ENCODE peak calls at places on chromosomes 6 and 20, in five cellular contexts. M is HL-60, G is spleen, J is endothelial cell of umbilical vein, X is HepG2. Y is an unnamed sample.
A peak's percentile ranks its signal among the peaks of the same experiment; 100 is the strongest.

GRCh38 chr20:61982240-61982950 is 83.3 kb downstream of the TAF4 start:
- DNase-seq in X (no peak), M (no peak), J (no peak), G (peak; percentile 12), Y (no peak)

GRCh38 chr6:151096255-151096612 is 143.5 kb upstream of the AKAP12 start:
- DNase-seq in G (no peak), J (no peak), X (peak; percentile 97), M (no peak), Y (no peak)

GRCh38 chr6:110446405-110446804 is 30.0 kb downstream of the SLC22A16 start:
- DNase-seq in M (no peak), X (no peak), J (no peak), G (no peak), Y (no peak)

GRCh38 chr6:49676671-49677281 is 36.6 kb downstream of the CRISP2 start:
- DNase-seq in M (no peak), J (peak; percentile 10), X (no peak), G (no peak), Y (no peak)

GRCh38 chr6:47028835-47029360 is 13.2 kb downstream of the ADGRF1 start:
- DNase-seq in M (no peak), G (no peak), J (no peak), X (no peak), Y (no peak)

GRCh38 chr20:15763344-15763743 is 809.9 kb downstream of the KIF16B start:
- DNase-seq in X (no peak), G (no peak), J (no peak), M (no peak), Y (no peak)

GRCh38 chr6:152151930-152152329 is 344.4 kb downstream of the ESR1 start:
- DNase-seq in J (no peak), G (no peak), X (no peak), M (no peak), Y (no peak)

GRCh38 chr6:96631248-96631647 is 68.3 kb downstream of the FHL5 start:
- DNase-seq in M (no peak), J (no peak), G (no peak), X (no peak), Y (no peak)

GRCh38 chr6:76942203-76942971 is 520.9 kb downstream of the HTR1B start:
- DNase-seq in G (no peak), M (no peak), X (no peak), J (no peak), Y (no peak)

DNA sequence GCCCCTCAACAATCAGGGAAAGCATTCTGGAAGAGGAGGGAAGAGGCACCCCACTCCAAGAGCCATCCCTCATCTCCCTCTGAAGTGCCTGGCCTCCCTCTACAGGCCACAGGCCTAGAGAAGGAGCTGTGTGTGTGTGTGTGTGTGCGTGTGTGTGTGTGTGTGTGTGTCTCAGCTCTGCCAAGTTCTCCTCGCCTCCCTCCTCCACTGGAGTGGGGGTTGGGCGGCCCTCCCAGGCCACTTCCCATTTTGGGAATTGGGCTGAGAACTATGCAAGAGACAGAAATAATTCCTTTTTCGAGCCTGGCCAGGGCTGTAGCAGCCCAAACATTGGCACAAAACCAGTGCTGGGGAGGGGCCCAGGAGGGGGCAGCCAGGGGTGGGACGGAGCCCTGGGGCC is 35.7 kb downstream of the KCNB1 start:
- DNase-seq in M (no peak), G (no peak), X (no peak), J (no peak), Y (peak; percentile 65)
- TF ChIP-seq POLR2AphosphoS5 in M (no peak), G (no peak), X (no peak), J (no peak), Y (no peak)

DNA sequence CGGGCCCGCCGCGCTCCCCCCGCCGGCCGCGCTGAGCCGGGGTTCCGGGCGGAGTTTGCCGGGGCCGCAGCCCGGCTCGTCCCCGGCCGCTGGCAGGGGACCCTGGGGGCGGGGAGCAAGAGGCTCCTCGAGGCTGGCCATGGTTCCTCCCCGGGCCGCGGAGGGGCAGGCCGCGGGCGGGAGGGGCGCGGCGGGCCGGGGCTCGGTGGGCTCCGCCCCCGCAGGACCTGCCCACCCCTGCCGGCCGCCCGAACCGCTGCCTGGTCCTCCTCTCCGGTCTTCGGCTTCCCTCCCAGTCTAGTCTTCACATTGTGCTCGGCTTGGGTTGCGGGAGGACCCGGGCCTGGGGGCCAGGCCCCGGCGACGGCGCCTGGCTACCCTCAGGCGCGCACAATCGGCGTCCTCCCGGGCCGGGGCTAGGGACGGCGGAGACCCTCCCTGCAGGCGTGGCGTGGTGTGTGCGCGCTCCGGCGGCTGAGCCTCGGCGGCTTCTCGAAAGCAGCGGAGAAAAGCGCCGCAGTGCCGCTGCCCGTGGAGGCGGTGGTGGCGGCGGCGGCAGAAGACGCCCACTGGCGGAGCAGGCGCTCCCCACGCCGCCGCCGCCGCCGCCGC is at the start of gene PDE10A:
- DNase-seq in X (no peak), J (peak; percentile 57), M (no peak), G (no peak), Y (peak; percentile 63)
- TF ChIP-seq POLR2AphosphoS5 in X (no peak), J (no peak), M (no peak), G (peak; percentile 41), Y (no peak)

GRCh38 chr6:11580686-11581085 is 43.1 kb downstream of the TMEM170B start:
- DNase-seq in X (no peak), G (no peak), J (no peak), M (peak; percentile 60), Y (no peak)

GRCh38 chr6:11571073-11571472 is 33.5 kb downstream of the TMEM170B start:
- DNase-seq in X (no peak), J (no peak), M (no peak), G (no peak), Y (no peak)

DNA sequence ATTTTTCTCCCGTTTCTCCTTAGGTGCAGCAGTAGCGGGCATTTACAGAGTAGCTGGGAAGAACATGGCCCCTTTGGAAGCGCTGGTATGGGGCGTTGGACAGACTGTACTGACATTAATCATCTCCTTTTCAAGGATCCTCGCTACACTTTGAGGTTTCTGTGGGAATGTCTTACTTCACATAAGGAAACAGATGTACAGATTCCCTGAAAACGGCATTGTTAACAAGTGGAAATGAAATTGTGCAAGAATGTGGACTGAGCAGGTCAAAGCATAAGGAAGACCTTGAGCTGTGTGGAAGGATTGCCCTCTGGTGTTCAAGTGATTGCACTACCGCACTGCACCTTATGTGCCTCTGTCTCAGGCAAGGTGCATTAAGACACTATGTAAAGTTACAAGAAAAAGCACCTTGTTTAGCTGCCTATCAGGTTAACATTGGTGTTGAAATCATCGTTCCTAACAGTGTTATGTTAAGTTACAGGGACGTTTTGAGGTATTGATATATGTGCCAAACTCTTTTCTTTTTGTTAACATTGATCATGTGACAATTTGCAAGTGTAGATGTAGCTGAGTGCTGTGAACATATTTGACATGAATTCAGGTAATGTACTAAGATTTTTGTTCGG is 38.0 kb downstream of the TMEM170B start:
- DNase-seq in M (peak; percentile 82), G (no peak), J (peak; percentile 84), X (peak; percentile 82), Y (peak; percentile 86)
- TF ChIP-seq POLR2AphosphoS5 in M (no peak), G (no peak), J (no peak), X (no peak), Y (no peak)

DNA sequence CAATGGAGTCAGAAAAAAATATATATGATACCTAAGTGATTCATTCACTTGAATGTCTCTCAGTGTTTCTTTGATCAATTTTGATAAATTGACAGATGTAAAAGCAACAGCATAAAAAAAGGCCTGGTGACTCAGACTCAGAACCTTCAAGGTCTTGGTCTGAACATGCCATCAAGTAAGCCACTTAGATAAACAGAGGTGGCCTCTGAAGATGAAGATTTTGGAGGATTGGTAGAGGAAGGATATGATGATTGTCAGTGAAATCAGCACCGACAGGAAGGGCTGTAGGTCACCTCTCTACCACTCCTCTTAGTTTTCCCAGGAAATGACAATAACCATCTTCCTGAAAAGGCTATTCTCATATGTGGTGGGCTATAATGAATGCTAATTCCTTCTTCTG is 422.8 kb upstream of the EPHA7 start:
- DNase-seq in J (no peak), G (no peak), X (no peak), M (no peak), Y (no peak)
- TF ChIP-seq POLR2AphosphoS5 in J (no peak), G (no peak), X (no peak), M (no peak), Y (no peak)

GRCh38 chr6:27892596-27893058 is 19.6 kb downstream of the OR2B2 start:
- DNase-seq in M (no peak), J (no peak), G (no peak), X (no peak), Y (no peak)

GRCh38 chr6:27889628-27890315 is 22.4 kb downstream of the OR2B2 start:
- DNase-seq in J (no peak), X (no peak), G (no peak), M (no peak), Y (peak; percentile 82)

GRCh38 chr6:27889275-27889627 is 22.9 kb downstream of the OR2B2 start:
- DNase-seq in M (peak; percentile 49), G (no peak), J (no peak), X (no peak), Y (no peak)

GRCh38 chr6:27891300-27891913 is 20.8 kb downstream of the OR2B2 start:
- DNase-seq in M (no peak), X (no peak), J (no peak), G (no peak), Y (no peak)

GRCh38 chr6:27890351-27891299 is 21.6 kb downstream of the OR2B2 start:
- DNase-seq in J (peak; percentile 94), G (peak; percentile 94), X (no peak), M (peak; percentile 90), Y (peak; percentile 93)
- TF ChIP-seq POLR2AphosphoS5 in J (peak; percentile 77), G (peak; percentile 99), X (no peak), M (peak; percentile 80), Y (peak; percentile 91)

GRCh38 chr20:35883778-35884540 is 70.3 kb downstream of the SCAND1 start:
- DNase-seq in M (peak; percentile 74), G (peak; percentile 82), X (peak; percentile 82), J (peak; percentile 88), Y (peak; percentile 87)
- TF ChIP-seq POLR2AphosphoS5 in M (no peak), G (peak; percentile 24), X (no peak), J (peak; percentile 70), Y (no peak)

GRCh38 chr6:149840345-149841075 is 23.6 kb downstream of the LRP11 start:
- DNase-seq in X (peak; percentile 82), J (peak; percentile 66), G (no peak), M (peak; percentile 54), Y (peak; percentile 86)
- TF ChIP-seq POLR2AphosphoS5 in X (no peak), J (no peak), G (no peak), M (no peak), Y (no peak)

GRCh38 chr6:129748212-129748900 is 38.4 kb upstream of the ARHGAP18 start:
- DNase-seq in G (peak; percentile 66), J (peak; percentile 28), M (no peak), X (peak; percentile 79), Y (peak; percentile 58)
- TF ChIP-seq POLR2AphosphoS5 in G (no peak), J (no peak), M (no peak), X (no peak), Y (no peak)

DNA sequence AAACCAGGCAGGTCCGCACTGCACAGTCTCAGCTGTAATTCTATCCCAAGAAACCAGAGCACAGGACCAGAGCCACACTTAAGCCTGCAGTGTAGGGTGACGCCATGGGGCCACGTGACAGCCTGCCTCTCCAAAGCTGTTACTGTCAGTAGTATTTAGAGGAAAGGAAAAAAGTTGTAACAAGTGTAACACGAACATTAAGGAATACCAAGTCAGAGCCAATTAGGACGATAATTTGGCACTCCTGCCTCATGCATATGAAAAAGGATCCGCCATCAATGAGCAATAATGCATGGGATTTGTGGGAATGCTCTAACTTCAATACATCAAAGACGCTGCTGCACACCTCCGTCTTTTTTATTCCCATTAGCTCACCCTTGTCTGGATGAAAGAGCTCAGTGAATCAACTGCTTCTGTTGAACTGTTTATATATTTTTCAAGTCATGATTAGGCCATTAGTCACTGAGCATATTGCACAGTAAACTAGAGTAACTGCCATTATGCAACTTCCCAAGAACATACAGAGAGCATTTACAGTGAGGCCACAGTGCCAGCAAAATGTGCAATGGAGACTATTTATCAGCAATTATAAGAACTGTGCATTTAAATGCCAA is 79.9 kb downstream of the ATXN1 start:
- DNase-seq in M (peak; percentile 67), X (peak; percentile 94), J (peak; percentile 48), G (no peak), Y (no peak)
- TF ChIP-seq POLR2AphosphoS5 in M (no peak), X (no peak), J (no peak), G (no peak), Y (no peak)